ENCODE peak calls at places on chromosome 18, in nine cellular contexts. One of them, this sample, is unnamed.

GRCh38 chr18:31942301-31942998 is 478 bp downstream of the TRAPPC8 start:
- DNase-seq in GM10248: peak; percentile 61
- DNase-seq in activated T-helper 1 cell treated with Interleukin-2 at 50 U/mL for 16 hours: no peak
- DNase-seq in G401: peak; percentile 43
- DNase-seq in activated CD8-positive, alpha-beta memory T cell treated with anti-CD3 and anti-CD28 coated beads, Interleukin-2, amount 50 U/mL, for 48 hours: peak; percentile 72
- DNase-seq in EL: peak; percentile 56
- DNase-seq in iris pigment epithelial cell: peak; percentile 71
- DNase-seq in WTC11: peak; percentile 29
- DNase-seq in naive thymus-derived CD8-positive, alpha-beta T cell: no peak
- DNase-seq in this sample: peak; percentile 40

GRCh38 chr18:43534511-43534910 is 257.2 kb upstream of the SYT4 start:
- DNase-seq in G401: no peak
- DNase-seq in GM10248: no peak
- DNase-seq in activated T-helper 1 cell treated with Interleukin-2 at 50 U/mL for 16 hours: no peak
- DNase-seq in WTC11: no peak
- DNase-seq in naive thymus-derived CD8-positive, alpha-beta T cell: no peak
- DNase-seq in activated CD8-positive, alpha-beta memory T cell treated with anti-CD3 and anti-CD28 coated beads, Interleukin-2, amount 50 U/mL, for 48 hours: no peak
- DNase-seq in iris pigment epithelial cell: peak; percentile 56
- DNase-seq in EL: no peak
- DNase-seq in this sample: no peak

GRCh38 chr18:5197032-5197434 is at the start of gene AKAIN1:
- DNase-seq in activated CD8-positive, alpha-beta memory T cell treated with anti-CD3 and anti-CD28 coated beads, Interleukin-2, amount 50 U/mL, for 48 hours: peak; percentile 64
- DNase-seq in iris pigment epithelial cell: peak; percentile 40
- DNase-seq in GM10248: peak; percentile 35
- DNase-seq in EL: no peak
- DNase-seq in naive thymus-derived CD8-positive, alpha-beta T cell: no peak
- DNase-seq in activated T-helper 1 cell treated with Interleukin-2 at 50 U/mL for 16 hours: no peak
- DNase-seq in G401: peak; percentile 77
- DNase-seq in WTC11: peak; percentile 76
- DNase-seq in this sample: no peak

GRCh38 chr18:79071037-79071960 is 2.1 kb downstream of the ATP9B start:
- DNase-seq in G401: no peak
- DNase-seq in activated T-helper 1 cell treated with Interleukin-2 at 50 U/mL for 16 hours: no peak
- DNase-seq in EL: no peak
- DNase-seq in iris pigment epithelial cell: no peak
- DNase-seq in activated CD8-positive, alpha-beta memory T cell treated with anti-CD3 and anti-CD28 coated beads, Interleukin-2, amount 50 U/mL, for 48 hours: no peak
- DNase-seq in naive thymus-derived CD8-positive, alpha-beta T cell: no peak
- DNase-seq in GM10248: no peak
- DNase-seq in WTC11: no peak
- DNase-seq in this sample: no peak

GRCh38 chr18:55390898-55391297 is 197.1 kb downstream of the TCF4 start:
- DNase-seq in naive thymus-derived CD8-positive, alpha-beta T cell: no peak
- DNase-seq in iris pigment epithelial cell: no peak
- DNase-seq in WTC11: no peak
- DNase-seq in activated CD8-positive, alpha-beta memory T cell treated with anti-CD3 and anti-CD28 coated beads, Interleukin-2, amount 50 U/mL, for 48 hours: no peak
- DNase-seq in GM10248: no peak
- DNase-seq in EL: peak; percentile 20
- DNase-seq in activated T-helper 1 cell treated with Interleukin-2 at 50 U/mL for 16 hours: no peak
- DNase-seq in G401: no peak
- DNase-seq in this sample: no peak

GRCh38 chr18:63258749-63259580 is 60.6 kb downstream of the BCL2 start:
- DNase-seq in activated CD8-positive, alpha-beta memory T cell treated with anti-CD3 and anti-CD28 coated beads, Interleukin-2, amount 50 U/mL, for 48 hours: no peak
- DNase-seq in iris pigment epithelial cell: no peak
- DNase-seq in WTC11: no peak
- DNase-seq in naive thymus-derived CD8-positive, alpha-beta T cell: no peak
- DNase-seq in GM10248: no peak
- DNase-seq in G401: no peak
- DNase-seq in activated T-helper 1 cell treated with Interleukin-2 at 50 U/mL for 16 hours: no peak
- DNase-seq in EL: no peak
- DNase-seq in this sample: no peak

GRCh38 chr18:45755936-45756335 is 32.0 kb downstream of the SLC14A1 start:
- DNase-seq in activated T-helper 1 cell treated with Interleukin-2 at 50 U/mL for 16 hours: no peak
- DNase-seq in WTC11: no peak
- DNase-seq in naive thymus-derived CD8-positive, alpha-beta T cell: no peak
- DNase-seq in G401: peak; percentile 8
- DNase-seq in iris pigment epithelial cell: peak; percentile 84
- DNase-seq in activated CD8-positive, alpha-beta memory T cell treated with anti-CD3 and anti-CD28 coated beads, Interleukin-2, amount 50 U/mL, for 48 hours: no peak
- DNase-seq in EL: peak; percentile 15
- DNase-seq in GM10248: no peak
- DNase-seq in this sample: no peak

GRCh38 chr18:23237524-23238151 is 102.4 kb downstream of the CABLES1 start:
- DNase-seq in naive thymus-derived CD8-positive, alpha-beta T cell: no peak
- DNase-seq in GM10248: peak; percentile 77
- DNase-seq in EL: peak; percentile 61
- DNase-seq in G401: no peak
- DNase-seq in iris pigment epithelial cell: peak; percentile 69
- DNase-seq in activated T-helper 1 cell treated with Interleukin-2 at 50 U/mL for 16 hours: no peak
- DNase-seq in WTC11: peak; percentile 57
- DNase-seq in activated CD8-positive, alpha-beta memory T cell treated with anti-CD3 and anti-CD28 coated beads, Interleukin-2, amount 50 U/mL, for 48 hours: peak; percentile 70
- DNase-seq in this sample: no peak

GRCh38 chr18:48777026-48777736 is 173.6 kb downstream of the SMAD7 start:
- DNase-seq in G401: no peak
- DNase-seq in iris pigment epithelial cell: peak; percentile 48
- DNase-seq in activated T-helper 1 cell treated with Interleukin-2 at 50 U/mL for 16 hours: peak; percentile 56
- DNase-seq in GM10248: peak; percentile 91
- DNase-seq in naive thymus-derived CD8-positive, alpha-beta T cell: peak; percentile 44
- DNase-seq in EL: peak; percentile 38
- DNase-seq in activated CD8-positive, alpha-beta memory T cell treated with anti-CD3 and anti-CD28 coated beads, Interleukin-2, amount 50 U/mL, for 48 hours: peak; percentile 88
- DNase-seq in WTC11: peak; percentile 83
- DNase-seq in this sample: peak; percentile 68

GRCh38 chr18:8046421-8046820 is 479.3 kb downstream of the PTPRM start:
- DNase-seq in activated CD8-positive, alpha-beta memory T cell treated with anti-CD3 and anti-CD28 coated beads, Interleukin-2, amount 50 U/mL, for 48 hours: no peak
- DNase-seq in G401: no peak
- DNase-seq in iris pigment epithelial cell: no peak
- DNase-seq in EL: no peak
- DNase-seq in WTC11: no peak
- DNase-seq in naive thymus-derived CD8-positive, alpha-beta T cell: no peak
- DNase-seq in GM10248: no peak
- DNase-seq in activated T-helper 1 cell treated with Interleukin-2 at 50 U/mL for 16 hours: no peak
- DNase-seq in this sample: no peak

GRCh38 chr18:5508821-5509220 is 35.0 kb downstream of the EPB41L3 start:
- DNase-seq in activated T-helper 1 cell treated with Interleukin-2 at 50 U/mL for 16 hours: no peak
- DNase-seq in GM10248: no peak
- DNase-seq in activated CD8-positive, alpha-beta memory T cell treated with anti-CD3 and anti-CD28 coated beads, Interleukin-2, amount 50 U/mL, for 48 hours: no peak
- DNase-seq in G401: no peak
- DNase-seq in EL: no peak
- DNase-seq in naive thymus-derived CD8-positive, alpha-beta T cell: no peak
- DNase-seq in iris pigment epithelial cell: no peak
- DNase-seq in WTC11: no peak
- DNase-seq in this sample: no peak

GRCh38 chr18:11391636-11392035 is 217.8 kb upstream of the SLC35G4 start:
- DNase-seq in activated T-helper 1 cell treated with Interleukin-2 at 50 U/mL for 16 hours: no peak
- DNase-seq in EL: peak; percentile 29
- DNase-seq in WTC11: no peak
- DNase-seq in activated CD8-positive, alpha-beta memory T cell treated with anti-CD3 and anti-CD28 coated beads, Interleukin-2, amount 50 U/mL, for 48 hours: no peak
- DNase-seq in naive thymus-derived CD8-positive, alpha-beta T cell: no peak
- DNase-seq in iris pigment epithelial cell: no peak
- DNase-seq in GM10248: no peak
- DNase-seq in G401: no peak
- DNase-seq in this sample: no peak

GRCh38 chr18:74996055-74996454 is 212.9 kb downstream of the PTGR3 start:
- DNase-seq in GM10248: no peak
- DNase-seq in naive thymus-derived CD8-positive, alpha-beta T cell: no peak
- DNase-seq in activated CD8-positive, alpha-beta memory T cell treated with anti-CD3 and anti-CD28 coated beads, Interleukin-2, amount 50 U/mL, for 48 hours: no peak
- DNase-seq in iris pigment epithelial cell: no peak
- DNase-seq in activated T-helper 1 cell treated with Interleukin-2 at 50 U/mL for 16 hours: no peak
- DNase-seq in WTC11: no peak
- DNase-seq in G401: no peak
- DNase-seq in EL: no peak
- DNase-seq in this sample: no peak

GRCh38 chr18:24395049-24395780 is 2.4 kb downstream of the OSBPL1A start:
- DNase-seq in EL: no peak
- DNase-seq in GM10248: no peak
- DNase-seq in activated CD8-positive, alpha-beta memory T cell treated with anti-CD3 and anti-CD28 coated beads, Interleukin-2, amount 50 U/mL, for 48 hours: no peak
- DNase-seq in G401: no peak
- DNase-seq in naive thymus-derived CD8-positive, alpha-beta T cell: no peak
- DNase-seq in activated T-helper 1 cell treated with Interleukin-2 at 50 U/mL for 16 hours: no peak
- DNase-seq in WTC11: no peak
- DNase-seq in iris pigment epithelial cell: peak; percentile 58
- DNase-seq in this sample: no peak

GRCh38 chr18:11994708-11995444 is 13.6 kb downstream of the IMPA2 start:
- DNase-seq in WTC11: peak; percentile 56
- DNase-seq in activated T-helper 1 cell treated with Interleukin-2 at 50 U/mL for 16 hours: no peak
- DNase-seq in G401: no peak
- DNase-seq in GM10248: no peak
- DNase-seq in activated CD8-positive, alpha-beta memory T cell treated with anti-CD3 and anti-CD28 coated beads, Interleukin-2, amount 50 U/mL, for 48 hours: no peak
- DNase-seq in iris pigment epithelial cell: peak; percentile 19
- DNase-seq in EL: peak; percentile 16
- DNase-seq in naive thymus-derived CD8-positive, alpha-beta T cell: no peak
- DNase-seq in this sample: no peak

GRCh38 chr18:22703883-22704626 is 229.1 kb upstream of the RBBP8 start:
- DNase-seq in GM10248: peak; percentile 66
- DNase-seq in WTC11: no peak
- DNase-seq in G401: peak; percentile 44
- DNase-seq in iris pigment epithelial cell: peak; percentile 62
- DNase-seq in activated T-helper 1 cell treated with Interleukin-2 at 50 U/mL for 16 hours: no peak
- DNase-seq in activated CD8-positive, alpha-beta memory T cell treated with anti-CD3 and anti-CD28 coated beads, Interleukin-2, amount 50 U/mL, for 48 hours: no peak
- DNase-seq in naive thymus-derived CD8-positive, alpha-beta T cell: no peak
- DNase-seq in EL: peak; percentile 71
- DNase-seq in this sample: peak; percentile 53

GRCh38 chr18:44693030-44693784 is 12.5 kb downstream of the SETBP1 start:
- DNase-seq in naive thymus-derived CD8-positive, alpha-beta T cell: no peak
- DNase-seq in GM10248: no peak
- DNase-seq in G401: no peak
- DNase-seq in activated CD8-positive, alpha-beta memory T cell treated with anti-CD3 and anti-CD28 coated beads, Interleukin-2, amount 50 U/mL, for 48 hours: no peak
- DNase-seq in EL: peak; percentile 38
- DNase-seq in activated T-helper 1 cell treated with Interleukin-2 at 50 U/mL for 16 hours: no peak
- DNase-seq in WTC11: no peak
- DNase-seq in iris pigment epithelial cell: peak; percentile 11
- DNase-seq in this sample: no peak

GRCh38 chr18:36460324-36460850 is 162.9 kb downstream of the FHOD3 start:
- DNase-seq in WTC11: no peak
- DNase-seq in GM10248: no peak
- DNase-seq in G401: no peak
- DNase-seq in iris pigment epithelial cell: no peak
- DNase-seq in naive thymus-derived CD8-positive, alpha-beta T cell: no peak
- DNase-seq in EL: no peak
- DNase-seq in activated CD8-positive, alpha-beta memory T cell treated with anti-CD3 and anti-CD28 coated beads, Interleukin-2, amount 50 U/mL, for 48 hours: no peak
- DNase-seq in activated T-helper 1 cell treated with Interleukin-2 at 50 U/mL for 16 hours: no peak
- DNase-seq in this sample: no peak

GRCh38 chr18:44742741-44743311 is 62.1 kb downstream of the SETBP1 start:
- DNase-seq in EL: peak; percentile 15
- DNase-seq in WTC11: no peak
- DNase-seq in G401: peak; percentile 98
- DNase-seq in activated T-helper 1 cell treated with Interleukin-2 at 50 U/mL for 16 hours: no peak
- DNase-seq in GM10248: no peak
- DNase-seq in naive thymus-derived CD8-positive, alpha-beta T cell: no peak
- DNase-seq in activated CD8-positive, alpha-beta memory T cell treated with anti-CD3 and anti-CD28 coated beads, Interleukin-2, amount 50 U/mL, for 48 hours: no peak
- DNase-seq in iris pigment epithelial cell: no peak
- DNase-seq in this sample: no peak